ENCODE peak calls at places on chromosomes 16 and 17, in six cellular contexts. B is HepG2, C is SK-N-SH, W is GM12878, Q is HCT116, V is H1. P is an unnamed sample.

GRCh38 chr17:68424861-68425260 is 32.4 kb downstream of the WIPI1 start:
- DNase-seq in W (no peak), V (no peak), B (no peak), Q (no peak), C (no peak), P (peak)

GRCh38 chr16:85936761-85937343 is 37.9 kb downstream of the IRF8 start:
- DNase-seq in C (no peak), B (no peak), V (no peak), Q (no peak), W (no peak), P (no peak)

GRCh38 chr17:44219636-44220210 is at the start of gene UBTF:
- DNase-seq in Q (no peak), C (peak), B (peak), W (no peak), V (no peak), P (no peak)

GRCh38 chr17:44501866-44502265 is 1.3 kb downstream of the GPATCH8 start:
- DNase-seq in Q (no peak), C (no peak), V (no peak), B (no peak), W (no peak), P (no peak)

GRCh38 chr17:38455288-38455915 is 27.1 kb downstream of the ARHGAP23 start:
- DNase-seq in B (no peak), C (peak), W (no peak), V (no peak), Q (no peak), P (no peak)

GRCh38 chr17:17413215-17413792 is 63.5 kb upstream of the MED9 start:
- DNase-seq in C (no peak), W (no peak), Q (no peak), V (no peak), B (peak), P (no peak)

GRCh38 chr17:19337712-19338023 is 24.9 kb downstream of the B9D1 start:
- DNase-seq in B (peak), Q (no peak), V (no peak), W (no peak), C (no peak), P (no peak)

GRCh38 chr17:19645608-19646250 is 2.8 kb upstream of the ALDH3A2 start:
- DNase-seq in W (no peak), Q (no peak), V (no peak), C (peak), B (peak), P (no peak)

GRCh38 chr17:36641331-36641876 is 40.0 kb downstream of the MRM1 start:
- DNase-seq in C (no peak), W (no peak), V (no peak), Q (no peak), B (no peak), P (no peak)

GRCh38 chr16:81658373-81658772 is 120.7 kb upstream of the PLCG2 start:
- DNase-seq in B (no peak), C (no peak), Q (no peak), W (no peak), V (no peak), P (no peak)

GRCh38 chr16:87704754-87705353 is 60.9 kb downstream of the KLHDC4 start:
- DNase-seq in V (no peak), W (no peak), C (no peak), B (no peak), Q (no peak), P (no peak)

GRCh38 chr17:55546481-55546880 is 35.2 kb upstream of the SMIM36 start:
- DNase-seq in B (no peak), C (no peak), W (no peak), V (no peak), Q (no peak), P (no peak)

GRCh38 chr16:31010539-31010938 is at the start of gene STX1B:
- DNase-seq in W (no peak), B (no peak), V (no peak), C (peak), Q (no peak), P (no peak)

GRCh38 chr17:83151056-83151441 is 71.6 kb downstream of the METRNL start:
- DNase-seq in C (no peak), W (no peak), Q (no peak), B (no peak), V (no peak), P (no peak)

GRCh38 chr17:42406602-42407288 is 16.3 kb downstream of the CAVIN1 start:
- DNase-seq in C (no peak), W (no peak), Q (no peak), B (no peak), V (no peak), P (no peak)

GRCh38 chr16:27550582-27550920 is 607 bp downstream of the KATNIP start:
- DNase-seq in C (no peak), V (no peak), Q (no peak), W (no peak), B (no peak), P (peak)

GRCh38 chr17:2695961-2696760 is 15.4 kb downstream of the CLUH start:
- DNase-seq in Q (no peak), B (no peak), V (no peak), W (no peak), C (peak), P (no peak)

GRCh38 chr17:8176197-8176940 is at the start of gene TMEM107:
- DNase-seq in V (no peak), B (peak), W (peak), Q (peak), C (peak), P (peak)
- TF ChIP-seq JUND in V (no peak), B (no peak), W (no peak), Q (no peak), C (no peak), P (no peak)

DNA sequence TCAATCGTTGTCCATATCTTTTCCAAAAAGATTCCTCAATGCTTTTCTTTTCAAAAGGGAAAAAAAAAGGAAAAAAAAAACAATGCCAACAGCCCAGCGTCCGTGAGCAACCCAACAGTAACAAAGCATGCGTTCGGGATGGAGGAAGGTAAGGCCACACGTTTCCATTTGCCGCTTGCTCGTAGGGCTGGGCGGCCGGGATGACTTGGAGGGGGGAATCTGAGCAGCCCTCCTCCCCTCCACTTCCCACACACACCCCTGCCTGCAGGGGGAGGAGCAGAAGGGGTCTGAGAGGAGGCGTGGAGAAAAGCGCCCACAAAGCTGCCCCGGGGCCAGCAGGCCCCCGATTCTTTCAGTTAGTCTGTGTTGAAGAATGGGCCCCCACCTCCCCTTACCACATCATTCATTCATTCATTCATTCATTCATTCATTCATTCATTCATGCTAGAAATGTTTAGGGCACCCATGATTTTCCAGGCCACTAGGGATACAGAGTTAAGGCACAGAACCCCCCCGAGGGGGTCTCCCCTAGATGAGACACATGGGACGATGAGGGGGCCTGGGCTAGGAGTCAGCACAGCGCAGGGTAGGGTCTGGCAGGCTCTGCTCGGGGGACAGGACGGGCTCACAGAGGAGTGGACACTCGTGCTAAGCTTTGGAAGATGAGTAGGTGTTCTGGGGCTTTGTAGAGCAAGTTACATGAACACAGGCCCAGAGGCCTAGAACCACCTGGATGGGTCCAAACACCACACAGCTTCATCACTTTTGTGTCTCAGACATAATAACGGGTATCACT is 10.9 kb upstream of the TBX2 start:
- DNase-seq in B (no peak), Q (no peak), C (no peak), W (no peak), V (no peak), P (no peak)
- TF ChIP-seq JUND in B (no peak), Q (no peak), C (no peak), W (no peak), V (no peak), P (no peak)

GRCh38 chr16:2841606-2842339 is 11.7 kb downstream of the ZG16B start:
- DNase-seq in V (no peak), W (no peak), Q (no peak), C (no peak), B (no peak), P (no peak)

GRCh38 chr16:2843526-2843925 is 13.4 kb downstream of the ZG16B start:
- DNase-seq in Q (no peak), B (no peak), W (no peak), C (no peak), V (no peak), P (no peak)

GRCh38 chr16:2839650-2840450 is 9.7 kb downstream of the ZG16B start:
- DNase-seq in B (no peak), W (no peak), Q (no peak), V (no peak), C (no peak), P (no peak)

GRCh38 chr16:2840914-2841313 is 10.8 kb downstream of the ZG16B start:
- DNase-seq in W (no peak), C (no peak), V (no peak), Q (no peak), B (no peak), P (no peak)

DNA sequence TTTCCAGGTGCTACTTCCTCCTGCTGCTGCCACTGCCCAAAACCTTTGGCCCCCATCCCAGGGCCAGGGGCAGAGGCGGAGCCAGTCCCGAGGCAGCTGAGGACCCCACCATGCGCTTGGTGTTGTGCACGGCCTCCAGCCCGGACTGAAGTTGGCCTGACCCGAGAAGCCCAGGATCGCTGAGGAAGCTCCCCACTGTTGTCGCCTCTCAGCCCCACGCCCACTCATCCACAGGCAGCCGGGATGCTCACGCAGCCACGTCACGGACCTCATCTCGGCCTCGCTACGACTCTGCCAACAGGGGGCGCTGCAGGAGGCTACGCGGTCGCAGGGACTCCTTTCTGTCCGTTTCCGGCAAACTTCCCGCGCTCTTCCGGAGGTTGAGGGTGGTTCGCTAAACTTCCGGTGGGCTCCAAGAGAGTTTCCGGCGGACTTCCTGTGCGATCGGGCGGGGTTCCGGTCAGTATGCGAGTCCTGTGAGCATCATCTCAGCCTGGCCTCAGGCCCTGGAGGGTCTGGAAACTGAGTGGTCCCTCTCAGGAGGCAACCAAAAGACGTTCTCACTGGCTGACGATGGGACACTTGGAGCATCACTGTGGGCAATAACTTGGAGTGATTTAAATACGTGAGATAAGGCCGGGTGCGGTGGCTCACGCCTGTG is 12.4 kb downstream of the ZG16B start:
- DNase-seq in V (no peak), W (no peak), B (no peak), C (peak), Q (peak), P (no peak)
- TF ChIP-seq JUND in V (peak), W (no peak), B (no peak), C (no peak), Q (no peak), P (no peak)

GRCh38 chr17:28946239-28946638 is 5.1 kb downstream of the PHF12 start:
- DNase-seq in B (no peak), W (no peak), Q (no peak), V (no peak), C (no peak), P (no peak)
- TF ChIP-seq JUND in B (no peak), W (no peak), Q (no peak), V (no peak), C (no peak), P (no peak)

GRCh38 chr17:65193305-65194293 is 56.4 kb downstream of the RGS9 start:
- DNase-seq in B (no peak), Q (no peak), C (no peak), W (no peak), V (no peak), P (no peak)

GRCh38 chr17:65195716-65196115 is 58.5 kb downstream of the RGS9 start:
- DNase-seq in W (no peak), V (no peak), Q (no peak), B (no peak), C (no peak), P (no peak)

GRCh38 chr17:65196617-65197016 is 59.4 kb downstream of the RGS9 start:
- DNase-seq in B (no peak), Q (no peak), C (no peak), V (no peak), W (no peak), P (no peak)

GRCh38 chr17:65191805-65192740 is 54.9 kb downstream of the RGS9 start:
- DNase-seq in V (no peak), B (peak), C (no peak), W (no peak), Q (peak), P (no peak)

DNA sequence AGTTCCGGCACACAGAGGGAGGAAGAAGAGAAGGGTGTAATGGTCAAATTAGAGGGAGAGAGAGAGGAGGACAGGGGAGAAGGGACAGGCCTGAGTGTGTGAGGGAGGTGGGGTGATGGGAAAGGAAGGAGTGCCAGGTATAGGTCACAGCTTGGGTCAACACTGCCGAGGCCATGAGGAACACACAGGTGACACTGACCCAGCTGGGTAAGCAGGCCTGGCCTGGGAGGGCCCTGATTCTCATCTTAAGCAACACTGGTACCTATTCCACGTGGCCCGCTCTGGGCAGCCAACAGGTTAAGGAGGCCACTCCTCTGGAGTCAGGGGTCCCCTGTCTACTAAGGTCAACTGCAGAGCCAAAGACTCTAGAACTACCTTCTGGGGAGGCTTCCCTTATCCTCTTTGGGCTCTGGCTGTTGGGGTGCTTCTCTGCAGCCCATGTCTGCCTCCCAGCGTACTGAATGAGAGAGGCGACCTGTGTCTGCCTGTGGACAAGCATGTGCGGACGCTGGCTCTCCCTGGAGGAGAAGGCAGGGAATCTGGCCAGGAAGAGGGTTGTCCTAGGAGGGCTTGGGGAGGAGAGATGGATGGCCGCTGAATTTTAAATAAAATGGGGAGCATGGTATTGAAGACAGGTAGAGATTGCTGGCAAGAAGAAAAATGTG is 57.6 kb downstream of the RGS9 start:
- DNase-seq in B (no peak), W (no peak), C (no peak), V (no peak), Q (no peak), P (no peak)
- TF ChIP-seq JUND in B (no peak), W (no peak), C (no peak), V (no peak), Q (no peak), P (no peak)

GRCh38 chr17:33142703-33143299 is 150.3 kb downstream of the ASIC2 start:
- DNase-seq in V (no peak), W (no peak), Q (no peak), B (no peak), C (no peak), P (peak)

GRCh38 chr17:33140413-33141099 is 148.9 kb downstream of the SPACA3 start:
- DNase-seq in Q (no peak), V (no peak), B (no peak), C (no peak), W (no peak), P (no peak)

GRCh38 chr17:33137411-33137810 is 145.8 kb downstream of the SPACA3 start:
- DNase-seq in B (no peak), Q (no peak), C (no peak), V (no peak), W (no peak), P (no peak)
- TF ChIP-seq JUND in B (no peak), Q (no peak), C (no peak), V (no peak), W (no peak), P (no peak)

GRCh38 chr16:69108905-69109252 is 3.4 kb downstream of the HAS3 start:
- DNase-seq in B (no peak), Q (no peak), C (no peak), W (no peak), V (no peak), P (no peak)

GRCh38 chr16:69107311-69107962 is 2.0 kb downstream of the HAS3 start:
- DNase-seq in B (no peak), V (no peak), C (peak), W (no peak), Q (no peak), P (no peak)

GRCh38 chr16:69106491-69107291 is 1.2 kb downstream of the HAS3 start:
- DNase-seq in B (no peak), C (peak), Q (no peak), V (no peak), W (no peak), P (peak)

GRCh38 chr16:69108069-69108904 is 2.8 kb downstream of the HAS3 start:
- DNase-seq in Q (no peak), B (no peak), V (no peak), W (no peak), C (peak), P (no peak)

DNA sequence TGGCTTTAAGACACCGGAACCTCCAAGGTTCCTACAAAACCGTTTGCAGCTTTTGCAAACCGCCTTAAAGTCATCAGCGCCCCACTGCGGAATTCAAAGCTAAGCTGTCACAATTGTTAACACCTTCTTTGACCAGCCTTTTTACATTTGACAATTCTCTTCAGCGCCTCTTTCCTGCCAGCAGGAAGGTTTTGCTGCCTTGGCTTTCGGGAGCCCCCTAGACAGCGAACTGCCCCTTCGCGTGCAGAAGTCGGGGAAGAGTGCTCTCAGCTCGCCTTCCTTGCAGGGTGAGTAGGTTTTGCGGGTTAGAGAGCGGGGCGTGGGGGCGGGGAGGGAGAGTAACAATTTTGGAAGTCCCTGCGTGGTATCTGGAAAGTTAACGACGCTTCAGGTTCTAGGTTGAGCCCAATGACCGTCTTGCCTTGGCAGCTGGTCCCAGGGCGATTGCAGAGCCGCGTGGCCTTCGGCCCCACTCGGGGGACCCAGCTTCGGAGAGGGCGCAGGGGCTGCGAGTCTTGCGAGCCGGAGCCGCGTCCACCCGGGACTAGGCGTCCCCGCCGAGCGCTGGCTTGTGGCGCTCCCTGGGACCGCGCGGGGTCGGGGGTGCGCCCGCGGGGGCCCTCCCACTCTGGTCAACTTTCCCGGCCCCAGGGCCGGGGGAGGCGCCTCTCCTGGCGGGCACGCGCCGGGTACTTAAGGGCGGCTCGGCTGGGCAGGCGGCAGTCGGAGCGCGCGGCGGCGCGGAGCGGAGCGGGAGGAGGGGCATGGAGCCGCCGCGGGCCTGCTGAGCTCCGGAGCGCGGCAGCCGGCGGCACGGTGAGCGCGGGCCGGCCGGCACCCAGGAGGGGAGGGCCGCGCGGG is at the start of gene HAS3:
- DNase-seq in C (peak), V (peak), W (no peak), B (peak), Q (peak), P (peak)
- TF ChIP-seq JUND in C (no peak), V (no peak), W (no peak), B (no peak), Q (no peak), P (no peak)

GRCh38 chr16:50972899-50973298 is 178.2 kb downstream of the SALL1 start:
- DNase-seq in B (no peak), Q (no peak), W (no peak), C (no peak), V (no peak), P (no peak)

GRCh38 chr16:50979806-50980620 is 171.1 kb downstream of the SALL1 start:
- DNase-seq in Q (no peak), V (no peak), W (no peak), C (no peak), B (no peak), P (no peak)

GRCh38 chr16:50970221-50970620 is 180.8 kb downstream of the SALL1 start:
- DNase-seq in W (no peak), V (no peak), C (no peak), Q (no peak), B (no peak), P (no peak)

GRCh38 chr16:50977064-50977621 is 173.9 kb downstream of the SALL1 start:
- DNase-seq in C (no peak), Q (no peak), V (no peak), W (no peak), B (no peak), P (no peak)

DNA sequence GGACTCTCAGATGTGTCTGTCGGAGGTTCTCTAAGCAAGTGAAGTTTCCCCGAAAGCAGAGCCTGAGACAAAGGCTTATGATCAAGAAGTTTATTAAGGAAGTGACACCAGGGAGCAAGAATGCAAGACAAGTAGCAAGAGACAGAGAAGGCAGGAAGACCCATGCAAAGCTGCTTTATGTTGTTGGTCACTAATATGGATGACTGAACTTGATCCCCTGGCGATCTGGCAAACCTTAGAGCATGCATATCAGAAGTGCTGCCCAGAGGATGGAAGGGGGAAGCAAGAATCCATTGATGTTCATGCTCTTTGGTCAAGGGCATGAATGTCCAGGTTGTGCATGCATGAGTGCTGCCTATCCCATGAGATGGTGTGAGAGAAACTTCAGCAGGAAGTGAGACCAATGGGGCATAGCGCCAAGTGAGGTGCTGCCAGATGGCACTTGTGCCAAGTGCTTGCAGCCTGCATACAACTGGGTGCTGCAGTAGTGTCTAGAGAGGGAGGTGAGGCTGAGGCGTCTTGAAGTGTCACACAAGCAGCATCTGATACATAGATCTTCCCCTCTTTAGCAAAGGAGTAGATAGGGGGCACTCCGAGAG is 176.5 kb downstream of the SALL1 start:
- DNase-seq in Q (no peak), W (no peak), B (no peak), V (no peak), C (no peak), P (no peak)
- TF ChIP-seq JUND in Q (no peak), W (no peak), B (no peak), V (no peak), C (no peak), P (no peak)